ENCODE peak calls at places on chromosomes 16 and 17, in eight cellular contexts. N is stimulated activated CD8-positive, alpha-beta memory T cell treated with anti-CD3 and anti-CD28 coated beads, Interleukin-2, amount 100 ng/mL, for 1 hour; V is AG04449; H is HTR-8/SVneo; F is A549; G is mucosa of gallbladder; P is stimulated activated naive CD4-positive, alpha-beta T cell; Y is adipocyte. U is an unnamed sample.

GRCh38 chr16:5065813-5066212 is at the start of gene C16orf89:
- DNase-seq in N (no peak), V (no peak), H (no peak), F (no peak), G (no peak), P (no peak), Y (no peak), U (no peak)

GRCh38 chr17:19273731-19274130 is 36.6 kb downstream of the EPN2 start:
- DNase-seq in N (no peak), V (no peak), H (no peak), F (no peak), G (no peak), P (no peak), Y (no peak), U (no peak)

GRCh38 chr17:43416998-43417891 is 18.5 kb downstream of the ARL4D start:
- DNase-seq in N (no peak), V (no peak), H (no peak), F (peak), G (peak), P (no peak), Y (peak), U (peak)

GRCh38 chr17:40553694-40554534 is 11.4 kb downstream of the CCR7 start:
- DNase-seq in N (no peak), V (no peak), H (no peak), F (no peak), G (peak), P (no peak), Y (peak), U (no peak)

GRCh38 chr16:89955001-89955685 is 6.6 kb downstream of the DEF8 start:
- DNase-seq in N (no peak), V (no peak), H (no peak), F (no peak), G (no peak), P (no peak), Y (no peak), U (no peak)

GRCh38 chr17:81869221-81870154 is 1.6 kb downstream of the ARHGDIA start:
- DNase-seq in N (no peak), V (no peak), H (no peak), F (peak), G (no peak), P (no peak), Y (peak), U (peak)

GRCh38 chr16:57824880-57825279 is 22.6 kb upstream of the KIFC3 start:
- DNase-seq in N (no peak), V (no peak), H (no peak), F (no peak), G (no peak), P (no peak), Y (no peak), U (no peak)

GRCh38 chr16:29994613-29995329 is 646 bp downstream of the HIRIP3 start:
- DNase-seq in N (no peak), V (no peak), H (no peak), F (no peak), G (no peak), P (no peak), Y (peak), U (peak)

GRCh38 chr17:37830151-37830993 is 85.5 kb upstream of the HNF1B start:
- DNase-seq in N (no peak), V (no peak), H (no peak), F (no peak), G (no peak), P (no peak), Y (no peak), U (no peak)

GRCh38 chr16:85249830-85250455 is 137.7 kb upstream of the CIBAR2 start:
- DNase-seq in N (no peak), V (no peak), H (no peak), F (no peak), G (no peak), P (no peak), Y (no peak), U (no peak)

GRCh38 chr17:31558748-31559646 is 167.5 kb downstream of the RAB11FIP4 start:
- DNase-seq in N (peak), V (no peak), H (peak), F (peak), G (peak), P (peak), Y (peak), U (peak)

GRCh38 chr16:1389762-1390161 is 24.7 kb downstream of the UNKL start:
- DNase-seq in N (no peak), V (no peak), H (no peak), F (no peak), G (no peak), P (no peak), Y (no peak), U (no peak)

GRCh38 chr17:77002103-77003045 is 134.2 kb downstream of the MGAT5B start:
- DNase-seq in N (no peak), V (no peak), H (peak), F (peak), G (no peak), P (no peak), Y (no peak), U (no peak)